ENCODE peak calls at places on chromosomes 3 and 15, in ten cellular contexts. D is AG10803, E is HFF-Myc, J is MG63, N is PC-3, H is RWPE2, I is fibroblast of the aortic adventitia, S is suprapubic skin, M is GM23338, B is neuronal stem cell. G is an unnamed sample.

GRCh38 chr3:59609967-59610366 is 560.1 kb upstream of the CFAP20DC start:
- DNase-seq in D (peak), E (no peak), J (no peak), N (no peak), H (no peak), I (no peak), S (no peak), M (no peak), B (no peak), G (peak)

GRCh38 chr3:58531956-58532355 is 5.0 kb downstream of the ACOX2 start:
- DNase-seq in D (no peak), E (no peak), J (no peak), N (peak), H (no peak), I (no peak), S (no peak), M (peak), B (no peak), G (no peak)

GRCh38 chr3:114718897-114719208 is 425.0 kb downstream of the TIGIT start:
- DNase-seq in D (no peak), E (no peak), J (no peak), N (no peak), H (no peak), I (no peak), S (no peak), M (no peak), B (no peak), G (peak)

GRCh38 chr3:193897791-193898190 is 238.2 kb upstream of the HES1 start:
- DNase-seq in D (no peak), E (no peak), J (no peak), N (no peak), H (no peak), I (no peak), S (no peak), M (no peak), B (no peak), G (no peak)

GRCh38 chr3:29922990-29923746 is 642.3 kb downstream of the RBMS3 start:
- DNase-seq in D (peak), E (peak), J (peak), N (peak), H (peak), I (peak), S (peak), M (no peak), B (no peak), G (peak)

GRCh38 chr3:187227658-187228258 is 30.5 kb downstream of the RTP1 start:
- DNase-seq in D (peak), E (no peak), J (peak), N (peak), H (no peak), I (peak), S (no peak), M (no peak), B (no peak), G (no peak)

GRCh38 chr3:30520695-30521094 is 85.7 kb upstream of the TGFBR2 start:
- DNase-seq in D (peak), E (no peak), J (no peak), N (no peak), H (no peak), I (no peak), S (no peak), M (no peak), B (no peak), G (no peak)

GRCh38 chr3:125110016-125110875 is 54.4 kb upstream of the HEG1 start:
- DNase-seq in D (peak), E (peak), J (peak), N (peak), H (no peak), I (peak), S (no peak), M (no peak), B (no peak), G (peak)

GRCh38 chr3:122312826-122313225 is 12.2 kb upstream of the CSTA start:
- DNase-seq in D (no peak), E (no peak), J (no peak), N (no peak), H (no peak), I (no peak), S (no peak), M (no peak), B (no peak), G (no peak)

GRCh38 chr3:105853801-105854432 is 14.9 kb downstream of the CBLB start:
- DNase-seq in D (no peak), E (no peak), J (no peak), N (no peak), H (no peak), I (no peak), S (no peak), M (no peak), B (no peak), G (no peak)

GRCh38 chr3:98331329-98331728 is 22.3 kb upstream of the OR5K4 start:
- DNase-seq in D (no peak), E (no peak), J (no peak), N (no peak), H (no peak), I (no peak), S (no peak), M (no peak), B (no peak), G (no peak)

GRCh38 chr3:182105875-182106274 is 394.1 kb downstream of the SOX2 start:
- DNase-seq in D (peak), E (no peak), J (no peak), N (peak), H (no peak), I (no peak), S (no peak), M (no peak), B (no peak), G (no peak)

GRCh38 chr3:178381971-178382370 is 154.3 kb upstream of the KCNMB2 start:
- DNase-seq in D (peak), E (no peak), J (no peak), N (no peak), H (no peak), I (peak), S (no peak), M (no peak), B (no peak), G (no peak)

GRCh38 chr15:41231536-41231935 is 468 bp downstream of the CHP1 start:
- DNase-seq in D (peak), E (no peak), J (no peak), N (no peak), H (no peak), I (peak), S (no peak), M (no peak), B (no peak), G (no peak)

GRCh38 chr15:52496776-52497470 is 31.8 kb downstream of the MYO5A start:
- DNase-seq in D (peak), E (no peak), J (peak), N (peak), H (no peak), I (peak), S (no peak), M (no peak), B (no peak), G (peak)

GRCh38 chr15:62886431-62887071 is 156.0 kb upstream of the TPM1 start:
- DNase-seq in D (peak), E (no peak), J (no peak), N (no peak), H (no peak), I (peak), S (no peak), M (peak), B (peak), G (no peak)

GRCh38 chr3:132210476-132211346 is 106.5 kb upstream of the ACP3 start:
- DNase-seq in D (no peak), E (no peak), J (no peak), N (peak), H (no peak), I (no peak), S (no peak), M (peak), B (peak), G (no peak)

GRCh38 chr3:161415506-161416231 is 44.4 kb upstream of the SPTSSB start:
- DNase-seq in D (peak), E (peak), J (peak), N (peak), H (no peak), I (peak), S (no peak), M (peak), B (no peak), G (peak)

GRCh38 chr15:83578706-83579105 is 75.2 kb upstream of the ADAMTSL3 start:
- DNase-seq in D (no peak), E (no peak), J (no peak), N (no peak), H (no peak), I (no peak), S (no peak), M (no peak), B (no peak), G (no peak)

GRCh38 chr3:160134964-160135363 is 90.3 kb upstream of the C3orf80 start:
- DNase-seq in D (peak), E (no peak), J (no peak), N (peak), H (no peak), I (peak), S (no peak), M (no peak), B (no peak), G (no peak)

GRCh38 chr3:125310623-125311076 is 64.5 kb downstream of the ZNF148 start:
- DNase-seq in D (no peak), E (no peak), J (peak), N (no peak), H (no peak), I (no peak), S (no peak), M (no peak), B (no peak), G (no peak)

GRCh38 chr3:170049146-170050000 is 11.6 kb downstream of the GPR160 start:
- DNase-seq in D (no peak), E (no peak), J (peak), N (peak), H (no peak), I (peak), S (no peak), M (no peak), B (no peak), G (peak)

GRCh38 chr3:120741837-120742197 is 499 bp downstream of the RABL3 start:
- DNase-seq in D (peak), E (no peak), J (peak), N (no peak), H (no peak), I (peak), S (no peak), M (no peak), B (no peak), G (no peak)

GRCh38 chr3:86787091-86787490 is 203.9 kb downstream of the VGLL3 start:
- DNase-seq in D (peak), E (no peak), J (no peak), N (peak), H (no peak), I (peak), S (no peak), M (peak), B (no peak), G (no peak)

GRCh38 chr3:172449468-172450149 is 1.4 kb upstream of the GHSR start:
- DNase-seq in D (peak), E (no peak), J (peak), N (no peak), H (no peak), I (peak), S (no peak), M (peak), B (peak), G (no peak)

GRCh38 chr15:67188551-67189218 is 65.8 kb downstream of the AAGAB start:
- DNase-seq in D (peak), E (peak), J (no peak), N (no peak), H (no peak), I (peak), S (no peak), M (no peak), B (no peak), G (no peak)

GRCh38 chr3:186628756-186629155 is 11.4 kb upstream of the FETUB start:
- DNase-seq in D (no peak), E (no peak), J (no peak), N (no peak), H (no peak), I (no peak), S (no peak), M (no peak), B (no peak), G (no peak)

GRCh38 chr15:99732711-99733267 is 448 bp downstream of the LYSMD4 start:
- DNase-seq in D (no peak), E (no peak), J (peak), N (peak), H (no peak), I (no peak), S (peak), M (peak), B (no peak), G (no peak)

GRCh38 chr3:139561959-139562676 is 22.6 kb upstream of the RBP1 start:
- DNase-seq in D (peak), E (peak), J (no peak), N (peak), H (no peak), I (peak), S (no peak), M (peak), B (no peak), G (no peak)

GRCh38 chr3:52291508-52292181 is 4.0 kb downstream of the GLYCTK start:
- DNase-seq in D (no peak), E (no peak), J (no peak), N (peak), H (no peak), I (peak), S (peak), M (peak), B (no peak), G (no peak)

GRCh38 chr3:196122021-196122687 is 40.3 kb upstream of the TFRC start:
- DNase-seq in D (no peak), E (no peak), J (no peak), N (no peak), H (no peak), I (no peak), S (no peak), M (no peak), B (no peak), G (no peak)

GRCh38 chr15:44633603-44634002 is 29.9 kb downstream of the SPG11 start:
- DNase-seq in D (peak), E (no peak), J (no peak), N (peak), H (no peak), I (peak), S (no peak), M (no peak), B (no peak), G (no peak)

GRCh38 chr15:50315814-50316630 is 39.0 kb downstream of the GABPB1 start:
- DNase-seq in D (peak), E (peak), J (no peak), N (peak), H (no peak), I (peak), S (no peak), M (peak), B (peak), G (no peak)

GRCh38 chr3:193970773-193971206 is 165.2 kb upstream of the HES1 start:
- DNase-seq in D (no peak), E (no peak), J (no peak), N (peak), H (no peak), I (no peak), S (no peak), M (no peak), B (no peak), G (no peak)

GRCh38 chr3:133042778-133043177 is 4.6 kb downstream of the TMEM108 start:
- DNase-seq in D (no peak), E (no peak), J (no peak), N (no peak), H (no peak), I (peak), S (no peak), M (no peak), B (no peak), G (no peak)

GRCh38 chr3:124057453-124057852 is 65.5 kb upstream of the ROPN1 start:
- DNase-seq in D (no peak), E (no peak), J (no peak), N (no peak), H (no peak), I (no peak), S (no peak), M (no peak), B (no peak), G (no peak)

GRCh38 chr3:77514766-77515165 is 474.9 kb downstream of the ROBO2 start:
- DNase-seq in D (peak), E (no peak), J (no peak), N (no peak), H (no peak), I (no peak), S (no peak), M (no peak), B (no peak), G (no peak)
- H3K4me3 ChIP-seq in D (no peak), E (no peak), J (no peak), N (no peak), H (no peak), I (no peak), S (no peak), M (no peak), B (no peak), G (no peak)

GRCh38 chr3:53495091-53495517 is 693 bp downstream of the CACNA1D start:
- DNase-seq in D (no peak), E (no peak), J (no peak), N (no peak), H (no peak), I (no peak), S (no peak), M (peak), B (no peak), G (no peak)
- H3K4me3 ChIP-seq in D (no peak), E (no peak), J (no peak), N (no peak), H (peak), I (peak), S (peak), M (peak), B (peak), G (peak)

GRCh38 chr15:55403531-55403930 is 4.6 kb downstream of the CCPG1 start:
- DNase-seq in D (peak), E (no peak), J (no peak), N (no peak), H (no peak), I (peak), S (no peak), M (no peak), B (no peak), G (no peak)
- H3K4me3 ChIP-seq in D (no peak), E (no peak), J (no peak), N (no peak), H (no peak), I (no peak), S (no peak), M (no peak), B (no peak), G (no peak)

GRCh38 chr15:48176097-48176496 is 2.0 kb downstream of the MYEF2 start:
- DNase-seq in D (no peak), E (peak), J (no peak), N (no peak), H (no peak), I (no peak), S (no peak), M (no peak), B (no peak), G (no peak)

GRCh38 chr15:48177875-48178611 is at the start of gene MYEF2:
- DNase-seq in D (peak), E (peak), J (peak), N (peak), H (peak), I (peak), S (peak), M (peak), B (peak), G (no peak)

GRCh38 chr15:48178612-48178931 is 477 bp upstream of the MYEF2 start:
- DNase-seq in D (no peak), E (no peak), J (no peak), N (no peak), H (no peak), I (no peak), S (no peak), M (no peak), B (no peak), G (no peak)

GRCh38 chr15:48177383-48177874 is 666 bp downstream of the MYEF2 start:
- DNase-seq in D (peak), E (peak), J (no peak), N (peak), H (no peak), I (peak), S (no peak), M (peak), B (no peak), G (peak)

GRCh38 chr15:48176957-48177356 is 1.1 kb downstream of the MYEF2 start:
- DNase-seq in D (no peak), E (no peak), J (no peak), N (no peak), H (no peak), I (no peak), S (no peak), M (no peak), B (no peak), G (no peak)
- H3K4me3 ChIP-seq in D (peak), E (peak), J (peak), N (peak), H (no peak), I (no peak), S (peak), M (peak), B (peak), G (peak)

GRCh38 chr15:32718082-32718821 is 448 bp downstream of the GREM1 start:
- DNase-seq in D (no peak), E (no peak), J (peak), N (no peak), H (peak), I (no peak), S (no peak), M (peak), B (peak), G (no peak)
- H3K4me3 ChIP-seq in D (peak), E (peak), J (peak), N (peak), H (peak), I (peak), S (peak), M (peak), B (peak), G (peak)

GRCh38 chr3:36833160-36833814 is 68.9 kb upstream of the DCLK3 start:
- DNase-seq in D (no peak), E (no peak), J (no peak), N (no peak), H (no peak), I (no peak), S (no peak), M (peak), B (no peak), G (no peak)
- H3K4me3 ChIP-seq in D (no peak), E (no peak), J (no peak), N (no peak), H (no peak), I (no peak), S (no peak), M (no peak), B (no peak), G (no peak)

GRCh38 chr3:184914628-184915027 is 102.7 kb downstream of the VPS8 start:
- DNase-seq in D (no peak), E (no peak), J (no peak), N (no peak), H (no peak), I (peak), S (no peak), M (no peak), B (no peak), G (no peak)

GRCh38 chr3:184908859-184909258 is 96.9 kb downstream of the VPS8 start:
- DNase-seq in D (no peak), E (no peak), J (no peak), N (no peak), H (no peak), I (no peak), S (no peak), M (peak), B (no peak), G (no peak)

GRCh38 chr3:184912166-184912565 is 100.2 kb downstream of the VPS8 start:
- DNase-seq in D (no peak), E (no peak), J (no peak), N (no peak), H (no peak), I (no peak), S (no peak), M (no peak), B (no peak), G (no peak)

GRCh38 chr3:184910664-184911063 is 98.7 kb downstream of the VPS8 start:
- DNase-seq in D (no peak), E (no peak), J (no peak), N (peak), H (no peak), I (no peak), S (no peak), M (no peak), B (no peak), G (no peak)

DNA sequence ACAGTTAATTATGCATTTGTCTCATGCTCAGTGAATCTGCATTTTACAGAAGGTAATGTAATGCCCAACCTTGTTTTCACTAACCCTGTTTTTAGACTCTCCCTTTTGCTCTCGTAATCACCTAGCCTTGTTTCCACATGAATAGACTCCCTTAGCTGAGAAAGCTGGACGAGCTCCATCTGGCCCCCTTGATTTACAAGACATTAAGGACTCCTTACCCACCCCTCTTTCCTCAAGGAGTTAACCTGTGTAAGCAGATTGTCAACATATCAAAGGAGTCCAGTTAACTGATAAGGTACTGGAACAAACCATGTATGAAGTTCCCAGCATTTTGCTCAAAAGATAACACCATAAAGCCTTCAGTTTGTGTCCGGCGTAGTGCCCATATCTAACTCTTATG is 99.6 kb downstream of the VPS8 start:
- DNase-seq in D (no peak), E (no peak), J (no peak), N (no peak), H (no peak), I (no peak), S (no peak), M (peak), B (no peak), G (no peak)
- H3K4me3 ChIP-seq in D (no peak), E (no peak), J (no peak), N (no peak), H (no peak), I (no peak), S (no peak), M (peak), B (no peak), G (no peak)

GRCh38 chr3:129429080-129429451 is 630 bp upstream of the EFCAB12 start:
- DNase-seq in D (no peak), E (no peak), J (no peak), N (no peak), H (no peak), I (no peak), S (no peak), M (no peak), B (no peak), G (no peak)
- H3K4me3 ChIP-seq in D (no peak), E (no peak), J (no peak), N (peak), H (no peak), I (no peak), S (peak), M (peak), B (peak), G (no peak)

DNA sequence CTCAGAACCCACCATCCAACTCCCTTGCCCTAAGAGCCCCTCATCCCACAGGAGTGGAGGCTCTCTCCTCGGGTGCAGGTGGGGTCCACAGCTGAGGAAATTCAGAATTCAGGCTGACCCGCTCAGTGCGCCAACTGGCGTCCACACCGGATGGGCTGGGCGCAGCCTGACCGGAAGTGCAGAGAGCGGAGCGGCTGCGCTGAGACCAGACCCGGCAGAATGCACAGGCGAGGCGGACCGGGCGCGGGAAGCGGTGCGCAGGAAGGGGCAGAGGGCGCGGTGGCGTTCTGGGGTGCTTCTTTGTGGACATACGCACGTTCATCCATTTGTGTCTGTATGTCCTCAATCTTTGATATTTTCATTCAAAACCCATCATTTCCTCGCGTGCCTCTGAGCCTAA is 210.5 kb upstream of the NDN start:
- DNase-seq in D (no peak), E (no peak), J (peak), N (no peak), H (no peak), I (no peak), S (no peak), M (peak), B (no peak), G (no peak)
- H3K4me3 ChIP-seq in D (no peak), E (no peak), J (no peak), N (no peak), H (no peak), I (no peak), S (no peak), M (peak), B (no peak), G (no peak)

G was measured in epithelial cell of proximal tubule.